ENCODE peak calls at places on chromosomes 11 and 22, in four cellular contexts. H is lower leg skin, V is Peyer's patch, Y is H1. M is an unnamed sample.

GRCh38 chr22:36377022-36377631 is 10.6 kb downstream of the MYH9 start:
- DNase-seq in H (no peak), V (peak; percentile 68), Y (no peak), M (no peak)

GRCh38 chr11:94731921-94732601 is 36.1 kb upstream of the AMOTL1 start:
- DNase-seq in H (no peak), V (no peak), Y (no peak), M (no peak)

GRCh38 chr11:74895340-74896116 is 53.4 kb downstream of the XRRA1 start:
- DNase-seq in H (no peak), V (no peak), Y (no peak), M (no peak)

GRCh38 chr11:82980292-82980691 is 78.8 kb downstream of the DDIAS start:
- DNase-seq in H (no peak), V (no peak), Y (no peak), M (no peak)

GRCh38 chr22:40176921-40177737 is 596 bp upstream of the TNRC6B start:
- DNase-seq in H (no peak), V (peak; percentile 51), Y (peak; percentile 77), M (no peak)

GRCh38 chr22:40281717-40282116 is 64.6 kb upstream of the ADSL start:
- DNase-seq in H (peak; percentile 45), V (no peak), Y (no peak), M (no peak)

GRCh38 chr22:36386900-36387663 is 685 bp downstream of the MYH9 start:
- DNase-seq in H (peak; percentile 58), V (peak; percentile 77), Y (no peak), M (peak; percentile 46)

GRCh38 chr11:124421043-124421442 is 3.6 kb downstream of the OR8B4 start:
- DNase-seq in H (no peak), V (no peak), Y (no peak), M (no peak)

GRCh38 chr22:24331468-24332440 is 61.1 kb downstream of the SPECC1L start:
- DNase-seq in H (no peak), V (no peak), Y (no peak), M (no peak)

GRCh38 chr22:20756846-20757245 is 17.1 kb upstream of the SERPIND1 start:
- DNase-seq in H (no peak), V (no peak), Y (no peak), M (no peak)

GRCh38 chr11:64536396-64536935 is 54.6 kb upstream of the SLC22A12 start:
- DNase-seq in H (no peak), V (no peak), Y (no peak), M (no peak)

DNA sequence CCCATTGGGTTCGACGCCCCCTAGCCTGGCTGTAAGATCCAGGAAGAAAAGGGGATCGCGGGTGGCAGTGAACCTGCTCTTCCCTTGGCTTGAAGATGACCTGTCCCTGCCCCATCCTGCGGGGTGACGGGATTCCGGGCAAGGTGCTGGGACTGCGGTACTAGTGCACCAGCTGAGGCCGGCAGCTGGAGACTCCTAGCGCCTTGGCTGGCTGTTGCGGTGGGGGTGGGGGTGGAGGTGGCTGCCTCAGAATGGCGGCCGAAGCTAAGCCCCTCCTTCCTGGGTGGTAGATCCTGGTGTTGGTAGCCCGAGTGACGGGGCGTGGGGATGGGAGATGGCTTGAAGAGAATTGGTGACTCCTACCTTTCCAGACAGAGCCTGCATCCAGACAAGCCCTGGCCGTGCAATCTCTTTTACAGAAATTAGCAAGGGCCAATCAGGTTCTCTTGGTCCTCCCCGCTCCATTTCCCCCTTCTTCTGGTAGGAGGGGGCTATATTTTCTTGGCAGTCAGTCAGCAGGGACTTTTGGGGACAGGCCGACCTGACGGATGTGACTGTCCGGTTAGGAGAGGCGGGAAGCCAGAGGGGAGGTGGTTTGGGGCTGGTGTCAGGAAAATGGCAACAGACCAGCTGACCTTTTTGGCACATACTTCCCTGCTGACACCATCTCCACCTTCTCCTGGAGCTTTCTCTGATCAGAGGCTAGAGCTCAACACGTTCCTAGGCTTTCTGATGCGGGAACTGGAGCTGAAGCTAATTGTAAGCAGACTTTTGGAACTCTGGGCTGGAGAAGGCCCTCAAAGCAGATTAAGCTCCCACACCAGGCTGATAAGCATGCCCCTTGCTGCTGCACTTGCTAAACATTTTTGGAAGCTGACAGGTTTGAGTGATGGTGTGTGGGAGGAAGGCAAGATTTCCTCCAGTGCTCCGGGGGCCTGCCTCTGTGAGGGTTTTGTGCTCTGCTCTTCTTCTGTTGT is 2.0 kb downstream of the NAV2 start:
- DNase-seq in H (no peak), V (no peak), Y (peak; percentile 68), M (no peak)
- TF ChIP-seq POLR2A in H (no peak), V (no peak), Y (no peak), M (no peak)

GRCh38 chr11:67275606-67276409 is 9.5 kb downstream of the GRK2 start:
- DNase-seq in H (no peak), V (no peak), Y (no peak), M (no peak)
- TF ChIP-seq POLR2A in H (no peak), V (no peak), Y (no peak), M (no peak)

GRCh38 chr11:9613118-9613829 is 39.8 kb downstream of the WEE1 start:
- DNase-seq in H (peak; percentile 92), V (peak; percentile 88), Y (peak; percentile 96), M (peak; percentile 76)
- TF ChIP-seq POLR2A in H (no peak), V (peak; percentile 66), Y (peak; percentile 63), M (peak; percentile 75)

GRCh38 chr11:70364745-70365535 is 33.4 kb upstream of the CTTN start:
- DNase-seq in H (no peak), V (no peak), Y (peak; percentile 20), M (no peak)
- TF ChIP-seq POLR2A in H (no peak), V (no peak), Y (no peak), M (no peak)

GRCh38 chr22:37893583-37893983 is 12.5 kb upstream of the MICALL1 start:
- DNase-seq in H (no peak), V (no peak), Y (no peak), M (no peak)
- TF ChIP-seq POLR2A in H (no peak), V (no peak), Y (no peak), M (no peak)

GRCh38 chr11:129279326-129280026 is 87.4 kb upstream of the ARHGAP32 start:
- DNase-seq in H (peak; percentile 38), V (peak; percentile 47), Y (peak; percentile 81), M (peak; percentile 27)
- TF ChIP-seq POLR2A in H (no peak), V (no peak), Y (peak; percentile 64), M (no peak)

GRCh38 chr22:50544078-50544745 is 1.5 kb upstream of the KLHDC7B start:
- DNase-seq in H (no peak), V (peak; percentile 82), Y (peak; percentile 95), M (peak; percentile 78)
- TF ChIP-seq POLR2A in H (no peak), V (no peak), Y (no peak), M (peak; percentile 14)

DNA sequence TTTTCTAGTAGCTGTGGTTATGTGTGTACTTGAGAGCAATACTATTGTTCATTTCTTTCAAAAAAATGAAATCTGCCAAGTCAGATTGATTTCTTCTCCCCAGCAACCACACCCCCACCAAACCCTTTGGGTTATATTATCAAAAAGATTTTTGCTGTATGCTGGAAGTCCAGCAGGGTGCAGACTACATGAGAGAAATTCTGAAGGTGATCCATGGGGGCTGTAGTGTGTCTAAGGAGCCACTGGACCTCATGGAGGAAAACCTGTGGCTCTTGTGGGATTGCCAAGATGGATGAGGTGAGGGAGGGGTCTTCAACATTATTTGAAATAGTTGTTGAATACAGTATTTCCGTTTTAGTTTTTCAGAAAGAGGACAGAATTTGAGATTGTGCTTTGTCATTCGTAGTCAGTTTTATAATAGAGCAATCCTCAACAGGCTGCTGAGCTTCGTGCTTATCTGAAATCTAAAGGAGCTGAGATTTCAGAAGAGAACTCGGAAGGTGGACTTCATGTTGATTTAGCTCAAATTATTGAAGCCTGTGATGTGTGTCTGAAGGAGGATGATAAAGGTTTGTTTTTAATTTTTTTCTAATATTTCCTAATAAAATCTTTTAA is 3.1 kb downstream of the EIF3M start:
- DNase-seq in H (no peak), V (no peak), Y (no peak), M (no peak)
- TF ChIP-seq POLR2A in H (no peak), V (no peak), Y (no peak), M (no peak)

DNA sequence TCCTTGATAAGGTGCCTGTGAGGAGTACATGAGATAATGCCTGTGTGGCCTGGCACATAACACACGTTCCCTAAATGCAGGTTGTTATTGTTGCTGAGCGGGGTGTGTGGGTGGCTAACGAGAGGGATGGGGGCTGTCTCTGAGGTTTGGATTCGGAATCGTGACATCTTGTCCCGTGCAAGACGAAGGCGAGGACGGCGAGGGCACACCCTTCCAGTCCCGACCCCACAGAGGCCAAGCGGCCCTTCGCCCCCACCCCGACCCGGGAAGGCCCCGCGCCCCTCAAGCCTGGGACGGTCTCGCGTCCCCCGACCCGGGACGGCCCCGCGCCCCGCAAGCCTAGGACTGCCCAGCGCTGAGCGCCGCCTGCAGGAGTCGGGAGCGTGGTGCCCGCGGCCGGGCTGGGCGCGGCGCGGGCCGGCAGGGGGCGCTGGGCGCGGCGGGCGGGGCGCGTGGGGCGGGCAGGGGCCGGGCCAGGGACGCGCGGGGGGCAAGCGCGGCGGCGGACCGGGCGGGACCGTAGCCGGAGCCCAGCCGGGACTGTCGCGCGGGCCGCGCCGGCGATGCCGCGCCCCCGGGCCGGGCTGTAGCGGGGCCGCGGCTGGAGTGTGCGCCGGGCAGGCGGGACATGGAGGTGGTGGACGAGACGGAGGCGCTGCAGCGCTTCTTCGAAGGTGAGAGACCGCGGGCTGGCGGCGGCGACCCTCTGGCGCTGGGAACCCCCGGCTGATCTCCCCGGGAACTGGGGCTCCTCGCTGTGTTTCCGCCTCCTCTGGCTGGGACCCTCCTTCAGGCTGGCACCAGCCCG is at the start of gene MYRF:
- DNase-seq in H (no peak), V (peak; percentile 17), Y (peak; percentile 88), M (peak; percentile 61)
- TF ChIP-seq POLR2A in H (no peak), V (no peak), Y (no peak), M (no peak)

M was measured in GM12892.